ENCODE peak calls at places on chromosomes 11 and 22, in seven cellular contexts. S is stomach, A is substantia nigra, H is Ammon's horn, X is GM06990, O is foreskin melanocyte, E is NCI-H510A treated with DMSO at 0.1 percent for 48 hours. K is an unnamed sample.

GRCh38 chr11:11241284-11241683 is 111.8 kb downstream of the CSNK2A3 start:
- DNase-seq in H (no peak), X (no peak), E (no peak), S (no peak), O (no peak), A (no peak), K (no peak)

GRCh38 chr11:77046060-77046501 is 11.9 kb downstream of the B3GNT6 start:
- DNase-seq in A (peak), X (peak), E (peak), H (no peak), S (peak), O (no peak), K (peak)

GRCh38 chr11:29310016-29310415 is 706.8 kb downstream of the KCNA4 start:
- DNase-seq in O (peak), S (no peak), H (no peak), E (no peak), A (no peak), X (no peak), K (no peak)

GRCh38 chr11:40175980-40176379 is 1283.5 kb downstream of the LRRC4C start:
- DNase-seq in E (no peak), H (no peak), O (no peak), A (no peak), X (no peak), S (no peak), K (no peak)

GRCh38 chr11:88340366-88340930 is 2.9 kb upstream of the CTSC start:
- DNase-seq in E (no peak), X (no peak), S (no peak), O (no peak), A (no peak), H (no peak), K (no peak)

GRCh38 chr11:71408826-71409225 is 39.4 kb downstream of the DHCR7 start:
- DNase-seq in O (no peak), S (no peak), X (no peak), E (no peak), A (no peak), H (no peak), K (no peak)

GRCh38 chr11:108947654-108948570 is 283.0 kb downstream of the DDX10 start:
- DNase-seq in S (no peak), H (no peak), E (no peak), A (no peak), O (no peak), X (no peak), K (no peak)

GRCh38 chr11:16309226-16309625 is 47.1 kb downstream of the SOX6 start:
- DNase-seq in A (no peak), O (no peak), X (no peak), E (no peak), S (no peak), H (no peak), K (no peak)

GRCh38 chr22:36743011-36743410 is 32.9 kb downstream of the IFT27 start:
- DNase-seq in E (no peak), S (no peak), O (no peak), X (no peak), H (no peak), A (no peak), K (no peak)

GRCh38 chr11:11782532-11783110 is 59.2 kb upstream of the USP47 start:
- DNase-seq in A (no peak), H (no peak), E (peak), X (no peak), S (peak), O (no peak), K (no peak)

K was measured in lung.